ENCODE peak calls at places on chromosomes 12 and 14, in nine cellular contexts. O, J, W, L, I, F, A, P and R are unnamed samples.

GRCh38 chr12:79326663-79327062 is 364.1 kb downstream of the PAWR start:
- DNase-seq in W (no peak), O (no peak), F (no peak), P (no peak), L (no peak), A (no peak), J (no peak), I (no peak), R (no peak)

GRCh38 chr14:52043690-52044089 is 25.2 kb downstream of the NID2 start:
- DNase-seq in W (peak; percentile 74), A (no peak), J (peak; percentile 38), O (peak; percentile 23), F (peak; percentile 70), P (peak; percentile 39), L (peak; percentile 53), I (peak; percentile 37), R (no peak)

GRCh38 chr12:54337280-54337842 is 12.4 kb downstream of the COPZ1 start:
- DNase-seq in F (no peak), A (no peak), W (no peak), O (no peak), I (no peak), L (peak; percentile 56), J (no peak), P (no peak), R (no peak)

GRCh38 chr12:127781336-127781735 is 485.6 kb upstream of the TMEM132C start:
- DNase-seq in L (no peak), O (no peak), I (no peak), A (no peak), P (no peak), W (no peak), F (no peak), J (no peak), R (no peak)

GRCh38 chr14:65238456-65238855 is 136.1 kb upstream of the MAX start:
- DNase-seq in I (no peak), P (no peak), F (no peak), W (no peak), J (peak; percentile 93), A (no peak), O (no peak), L (no peak), R (no peak)

GRCh38 chr14:56125772-56126411 is 7.7 kb downstream of the PELI2 start:
- DNase-seq in P (no peak), L (no peak), A (no peak), J (no peak), O (no peak), F (no peak), W (no peak), I (no peak), R (no peak)

GRCh38 chr14:93655078-93655750 is 133.1 kb downstream of the PRIMA1 start:
- DNase-seq in F (peak; percentile 52), J (peak; percentile 49), O (peak; percentile 57), P (peak; percentile 37), W (peak; percentile 83), L (peak; percentile 68), I (no peak), A (peak; percentile 18), R (no peak)

GRCh38 chr12:90978117-90978770 is 23.3 kb upstream of the CCER1 start:
- DNase-seq in W (peak; percentile 76), O (peak; percentile 26), P (peak; percentile 46), I (no peak), J (peak; percentile 71), L (peak; percentile 49), F (no peak), A (no peak), R (no peak)

GRCh38 chr12:113469224-113469652 is 2.4 kb downstream of the LHX5 start:
- DNase-seq in P (no peak), W (no peak), L (no peak), J (no peak), F (no peak), I (no peak), A (no peak), O (no peak), R (no peak)

GRCh38 chr14:105227346-105227745 is 21.0 kb upstream of the BTBD6 start:
- DNase-seq in W (no peak), O (no peak), L (no peak), I (no peak), J (no peak), P (no peak), F (no peak), A (no peak), R (no peak)

GRCh38 chr12:130344529-130344928 is 6.8 kb downstream of the PIWIL1 start:
- DNase-seq in L (no peak), P (no peak), W (no peak), J (no peak), I (no peak), F (no peak), O (no peak), A (no peak), R (no peak)

GRCh38 chr14:68874746-68875155 is 81.9 kb upstream of the ZFP36L1 start:
- DNase-seq in P (no peak), L (no peak), A (no peak), J (no peak), O (peak; percentile 82), W (no peak), I (no peak), F (no peak), R (no peak)

GRCh38 chr14:50926851-50927386 is 17.4 kb downstream of the PYGL start:
- DNase-seq in J (no peak), A (no peak), P (no peak), L (peak; percentile 92), F (no peak), I (no peak), O (no peak), W (no peak), R (no peak)

GRCh38 chr12:5884285-5884684 is 60.8 kb downstream of the ANO2 start:
- DNase-seq in F (no peak), I (no peak), J (no peak), L (no peak), A (no peak), W (no peak), O (no peak), P (no peak), R (no peak)

GRCh38 chr12:110896559-110896958 is 23.8 kb downstream of the MYL2 start:
- DNase-seq in P (no peak), L (no peak), O (no peak), W (no peak), A (no peak), I (no peak), F (no peak), J (no peak), R (no peak)

GRCh38 chr12:93518725-93519124 is 51.4 kb downstream of the MRPL42 start:
- DNase-seq in W (no peak), L (no peak), J (peak; percentile 36), F (no peak), I (no peak), A (peak; percentile 4), O (no peak), P (no peak), R (no peak)

GRCh38 chr12:69388371-69388770 is 28.8 kb downstream of the YEATS4 start:
- DNase-seq in A (peak; percentile 33), F (no peak), O (peak; percentile 25), I (no peak), P (peak; percentile 47), W (peak; percentile 67), L (peak; percentile 28), J (peak; percentile 62), R (no peak)

GRCh38 chr12:113002676-113003075 is 24.4 kb downstream of the OAS2 start:
- DNase-seq in W (no peak), P (no peak), F (no peak), O (no peak), J (no peak), L (no peak), A (no peak), I (no peak), R (no peak)